ENCODE peak calls at places on chromosomes 13 and 19, in six cellular contexts. T, C, A, J, E and B are unnamed samples.

GRCh38 chr13:98729526-98730057 is 22.9 kb downstream of the SLC15A1 start:
- DNase-seq in T (no peak), C (no peak), A (no peak), J (no peak), E (no peak), B (no peak)

GRCh38 chr19:32318884-32319520 is 26.4 kb upstream of the ZNF507 start:
- DNase-seq in T (peak; percentile 42), C (peak; percentile 38), A (no peak), J (peak; percentile 76), E (no peak), B (no peak)

GRCh38 chr13:101178394-101178793 is 237.9 kb downstream of the NALCN start:
- DNase-seq in T (no peak), C (no peak), A (no peak), J (no peak), E (no peak), B (no peak)

GRCh38 chr19:41416194-41416674 is 10.9 kb downstream of the B3GNT8 start:
- DNase-seq in T (no peak), C (no peak), A (no peak), J (no peak), E (no peak), B (no peak)

GRCh38 chr19:49057636-49058234 is at the start of gene CGB7:
- DNase-seq in T (peak; percentile 88), C (no peak), A (peak; percentile 29), J (peak; percentile 87), E (no peak), B (peak; percentile 84)

GRCh38 chr13:67229438-67230242 is 496 bp downstream of the PCDH9 start:
- DNase-seq in T (peak; percentile 44), C (no peak), A (no peak), J (peak; percentile 38), E (no peak), B (no peak)

GRCh38 chr19:45070861-45071544 is 5.3 kb downstream of the ZNF296 start:
- DNase-seq in T (no peak), C (no peak), A (no peak), J (no peak), E (no peak), B (no peak)

GRCh38 chr13:73272831-73273230 is 214.0 kb downstream of the KLF5 start:
- DNase-seq in T (no peak), C (no peak), A (no peak), J (no peak), E (no peak), B (no peak)

GRCh38 chr19:8638078-8638619 is 7.7 kb downstream of the NFILZ start:
- DNase-seq in T (no peak), C (no peak), A (no peak), J (no peak), E (no peak), B (no peak)

GRCh38 chr13:44165172-44165894 is 208.3 kb upstream of the SERP2 start:
- DNase-seq in T (no peak), C (no peak), A (no peak), J (no peak), E (no peak), B (no peak)

GRCh38 chr19:54967611-54968010 is 1.4 kb downstream of the NLRP2 start:
- DNase-seq in T (no peak), C (peak; percentile 38), A (no peak), J (no peak), E (no peak), B (no peak)

GRCh38 chr13:100566543-100566942 is 22.0 kb downstream of the GGACT start:
- DNase-seq in T (peak; percentile 13), C (no peak), A (no peak), J (no peak), E (no peak), B (no peak)

GRCh38 chr19:30066781-30067759 is 125.0 kb downstream of the URI1 start:
- DNase-seq in T (no peak), C (no peak), A (no peak), J (no peak), E (no peak), B (peak; percentile 58)

GRCh38 chr19:42412661-42413076 is 14.5 kb downstream of the LIPE start:
- DNase-seq in T (no peak), C (no peak), A (no peak), J (no peak), E (no peak), B (no peak)

GRCh38 chr19:52963229-52963760 is 614 bp upstream of the ZNF816 start:
- DNase-seq in T (peak; percentile 29), C (peak; percentile 1), A (no peak), J (peak; percentile 61), E (no peak), B (peak; percentile 58)

GRCh38 chr13:74093691-74094090 is 40.5 kb downstream of the KLF12 start:
- DNase-seq in T (no peak), C (no peak), A (no peak), J (no peak), E (no peak), B (no peak)

GRCh38 chr19:38023661-38024574 is 116.9 kb downstream of the SIPA1L3 start:
- DNase-seq in T (no peak), C (no peak), A (no peak), J (no peak), E (no peak), B (no peak)